ENCODE peak calls at places on chromosomes 12 and 14, in seven cellular contexts. One of them, this sample, is unnamed.

GRCh38 chr14:60722836-60723217 is 1.3 kb downstream of the SIX4 start:
- DNase-seq in neuronal stem cell: peak
- DNase-seq in IMR-90: peak
- DNase-seq in H9: peak
- DNase-seq in mesenchymal stem cell: no peak
- DNase-seq in H1: no peak
- DNase-seq in trophoblast cell: no peak
- DNase-seq in this sample: peak

GRCh38 chr14:21192875-21193535 is 37.1 kb upstream of the OR5AU1 start:
- DNase-seq in mesenchymal stem cell: no peak
- DNase-seq in IMR-90: peak
- DNase-seq in H1: no peak
- DNase-seq in neuronal stem cell: no peak
- DNase-seq in trophoblast cell: peak
- DNase-seq in H9: peak
- DNase-seq in this sample: no peak

GRCh38 chr12:47615711-47616110 is 90.1 kb downstream of the RPAP3 start:
- DNase-seq in mesenchymal stem cell: no peak
- DNase-seq in H9: no peak
- DNase-seq in H1: no peak
- DNase-seq in neuronal stem cell: no peak
- DNase-seq in trophoblast cell: no peak
- DNase-seq in IMR-90: no peak
- DNase-seq in this sample: no peak

GRCh38 chr12:76685246-76685678 is 78.7 kb upstream of the ZDHHC17 start:
- DNase-seq in IMR-90: peak
- DNase-seq in H1: no peak
- DNase-seq in H9: peak
- DNase-seq in neuronal stem cell: no peak
- DNase-seq in trophoblast cell: no peak
- DNase-seq in mesenchymal stem cell: peak
- DNase-seq in this sample: peak

GRCh38 chr14:52000019-52000582 is 10.8 kb downstream of the RTRAF start:
- DNase-seq in H9: no peak
- DNase-seq in H1: no peak
- DNase-seq in IMR-90: peak
- DNase-seq in trophoblast cell: no peak
- DNase-seq in mesenchymal stem cell: no peak
- DNase-seq in neuronal stem cell: no peak
- DNase-seq in this sample: no peak

GRCh38 chr12:77916276-77916675 is 85.6 kb downstream of the NAV3 start:
- DNase-seq in H9: no peak
- DNase-seq in mesenchymal stem cell: no peak
- DNase-seq in trophoblast cell: no peak
- DNase-seq in H1: no peak
- DNase-seq in IMR-90: no peak
- DNase-seq in neuronal stem cell: no peak
- DNase-seq in this sample: no peak

GRCh38 chr12:1634590-1635191 is 5.7 kb downstream of the WNT5B start:
- DNase-seq in H1: peak
- DNase-seq in trophoblast cell: peak
- DNase-seq in mesenchymal stem cell: peak
- DNase-seq in H9: peak
- DNase-seq in IMR-90: peak
- DNase-seq in neuronal stem cell: no peak
- DNase-seq in this sample: peak

GRCh38 chr12:46516933-46517578 is 144.5 kb upstream of the SLC38A2 start:
- DNase-seq in neuronal stem cell: no peak
- DNase-seq in trophoblast cell: no peak
- DNase-seq in H1: no peak
- DNase-seq in H9: no peak
- DNase-seq in mesenchymal stem cell: no peak
- DNase-seq in IMR-90: no peak
- DNase-seq in this sample: no peak

GRCh38 chr14:71245659-71246361 is 338.6 kb downstream of the PCNX1 start:
- DNase-seq in neuronal stem cell: no peak
- DNase-seq in trophoblast cell: no peak
- DNase-seq in H9: no peak
- DNase-seq in mesenchymal stem cell: no peak
- DNase-seq in H1: no peak
- DNase-seq in IMR-90: no peak
- DNase-seq in this sample: no peak

GRCh38 chr12:59695379-59695778 is 99.5 kb downstream of the SLC16A7 start:
- DNase-seq in neuronal stem cell: no peak
- DNase-seq in mesenchymal stem cell: no peak
- DNase-seq in trophoblast cell: peak
- DNase-seq in H9: no peak
- DNase-seq in IMR-90: peak
- DNase-seq in H1: no peak
- DNase-seq in this sample: no peak

GRCh38 chr12:6638305-6638704 is 2.5 kb upstream of the LPAR5 start:
- DNase-seq in H9: no peak
- DNase-seq in H1: no peak
- DNase-seq in IMR-90: no peak
- DNase-seq in trophoblast cell: no peak
- DNase-seq in neuronal stem cell: no peak
- DNase-seq in mesenchymal stem cell: no peak
- DNase-seq in this sample: no peak

GRCh38 chr12:69821441-69822204 is 3.4 kb upstream of the MYRFL start:
- DNase-seq in neuronal stem cell: no peak
- DNase-seq in trophoblast cell: no peak
- DNase-seq in H1: no peak
- DNase-seq in H9: no peak
- DNase-seq in mesenchymal stem cell: peak
- DNase-seq in IMR-90: peak
- DNase-seq in this sample: no peak

GRCh38 chr14:24806061-24806678 is 172.2 kb upstream of the GZMB start:
- DNase-seq in IMR-90: peak
- DNase-seq in H9: peak
- DNase-seq in mesenchymal stem cell: peak
- DNase-seq in trophoblast cell: peak
- DNase-seq in H1: peak
- DNase-seq in neuronal stem cell: peak
- DNase-seq in this sample: peak

GRCh38 chr12:71075743-71076142 is 82.1 kb downstream of the TSPAN8 start:
- DNase-seq in H1: no peak
- DNase-seq in mesenchymal stem cell: no peak
- DNase-seq in trophoblast cell: no peak
- DNase-seq in IMR-90: no peak
- DNase-seq in H9: no peak
- DNase-seq in neuronal stem cell: no peak
- DNase-seq in this sample: no peak

GRCh38 chr12:127108360-127109215 is 1158.4 kb upstream of the TMEM132C start:
- DNase-seq in neuronal stem cell: peak
- DNase-seq in H1: no peak
- DNase-seq in H9: peak
- DNase-seq in IMR-90: peak
- DNase-seq in mesenchymal stem cell: peak
- DNase-seq in trophoblast cell: peak
- DNase-seq in this sample: peak

GRCh38 chr12:65022441-65022840 is 98.7 kb downstream of the WIF1 start:
- DNase-seq in trophoblast cell: no peak
- DNase-seq in neuronal stem cell: no peak
- DNase-seq in H1: no peak
- DNase-seq in H9: no peak
- DNase-seq in IMR-90: no peak
- DNase-seq in mesenchymal stem cell: no peak
- DNase-seq in this sample: no peak

GRCh38 chr14:103834956-103835355 is 12.4 kb downstream of the PPP1R13B start:
- DNase-seq in IMR-90: no peak
- DNase-seq in H9: no peak
- DNase-seq in H1: no peak
- DNase-seq in mesenchymal stem cell: no peak
- DNase-seq in neuronal stem cell: no peak
- DNase-seq in trophoblast cell: no peak
- DNase-seq in this sample: no peak

GRCh38 chr12:53659609-53660008 is 16.3 kb downstream of the ATP5MC2 start:
- DNase-seq in H9: no peak
- DNase-seq in H1: no peak
- DNase-seq in trophoblast cell: no peak
- DNase-seq in neuronal stem cell: no peak
- DNase-seq in mesenchymal stem cell: peak
- DNase-seq in IMR-90: peak
- DNase-seq in this sample: no peak

GRCh38 chr14:92516966-92517350 is 3.4 kb downstream of the RIN3 start:
- DNase-seq in IMR-90: no peak
- DNase-seq in H1: no peak
- DNase-seq in neuronal stem cell: no peak
- DNase-seq in H9: no peak
- DNase-seq in trophoblast cell: no peak
- DNase-seq in mesenchymal stem cell: no peak
- DNase-seq in this sample: no peak

GRCh38 chr14:92520701-92521415 is 7.3 kb downstream of the RIN3 start:
- DNase-seq in H1: no peak
- DNase-seq in trophoblast cell: no peak
- DNase-seq in IMR-90: no peak
- DNase-seq in neuronal stem cell: no peak
- DNase-seq in mesenchymal stem cell: no peak
- DNase-seq in H9: no peak
- DNase-seq in this sample: no peak

GRCh38 chr14:92519246-92520101 is 5.9 kb downstream of the RIN3 start:
- DNase-seq in mesenchymal stem cell: no peak
- DNase-seq in H1: no peak
- DNase-seq in trophoblast cell: no peak
- DNase-seq in neuronal stem cell: no peak
- DNase-seq in H9: no peak
- DNase-seq in IMR-90: no peak
- DNase-seq in this sample: no peak

GRCh38 chr14:92517761-92518160 is 4.2 kb downstream of the RIN3 start:
- DNase-seq in IMR-90: no peak
- DNase-seq in H9: no peak
- DNase-seq in neuronal stem cell: no peak
- DNase-seq in H1: no peak
- DNase-seq in mesenchymal stem cell: no peak
- DNase-seq in trophoblast cell: no peak
- DNase-seq in this sample: no peak

DNA sequence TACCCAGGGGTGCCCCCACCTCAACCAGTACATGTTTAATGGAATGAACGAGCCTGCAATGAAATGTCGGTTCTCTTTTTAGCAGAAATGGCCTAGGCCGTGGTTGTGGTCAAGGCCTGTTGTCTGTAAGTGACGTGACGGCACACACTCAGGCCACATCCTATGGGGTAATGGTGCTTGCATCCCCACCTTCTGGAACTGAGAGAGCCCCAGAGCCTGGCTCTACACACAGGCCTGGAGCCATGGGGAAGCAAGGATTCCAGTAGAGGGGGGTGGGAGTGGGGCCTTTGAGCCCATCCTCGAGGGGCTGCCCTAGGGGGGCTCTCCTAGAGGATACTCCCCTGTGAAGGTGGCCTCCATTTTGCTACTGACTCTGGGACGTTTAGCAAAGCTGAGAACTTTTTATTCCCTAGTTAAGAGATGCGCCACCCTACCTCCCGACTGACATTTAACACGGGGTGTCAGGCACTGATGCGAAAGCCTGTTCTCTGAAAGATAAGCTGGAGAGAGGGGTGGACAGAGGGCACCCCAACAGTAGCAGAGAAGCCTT is 6.6 kb downstream of the RIN3 start:
- DNase-seq in neuronal stem cell: no peak
- DNase-seq in mesenchymal stem cell: no peak
- DNase-seq in H9: no peak
- DNase-seq in IMR-90: no peak
- DNase-seq in trophoblast cell: no peak
- DNase-seq in H1: no peak
- DNase-seq in this sample: no peak
- H3K4ac ChIP-seq in neuronal stem cell: no peak
- H3K4ac ChIP-seq in mesenchymal stem cell: no peak
- H3K4ac ChIP-seq in H9: no peak
- H3K4ac ChIP-seq in IMR-90: no peak
- H3K4ac ChIP-seq in trophoblast cell: no peak
- H3K4ac ChIP-seq in H1: no peak
- H3K4ac ChIP-seq in this sample: no peak

GRCh38 chr14:91398707-91399106 is 18.9 kb downstream of the CCDC88C start:
- DNase-seq in neuronal stem cell: no peak
- DNase-seq in trophoblast cell: no peak
- DNase-seq in IMR-90: no peak
- DNase-seq in mesenchymal stem cell: no peak
- DNase-seq in H1: no peak
- DNase-seq in H9: peak
- DNase-seq in this sample: no peak

GRCh38 chr14:91402278-91403068 is 15.1 kb downstream of the CCDC88C start:
- DNase-seq in mesenchymal stem cell: no peak
- DNase-seq in neuronal stem cell: no peak
- DNase-seq in IMR-90: no peak
- DNase-seq in H1: no peak
- DNase-seq in H9: no peak
- DNase-seq in trophoblast cell: no peak
- DNase-seq in this sample: no peak

GRCh38 chr14:91399868-91400640 is 17.6 kb downstream of the CCDC88C start:
- DNase-seq in mesenchymal stem cell: no peak
- DNase-seq in neuronal stem cell: no peak
- DNase-seq in H9: peak
- DNase-seq in H1: no peak
- DNase-seq in trophoblast cell: no peak
- DNase-seq in IMR-90: no peak
- DNase-seq in this sample: no peak

GRCh38 chr14:91401751-91402150 is 15.9 kb downstream of the CCDC88C start:
- DNase-seq in mesenchymal stem cell: no peak
- DNase-seq in H1: no peak
- DNase-seq in trophoblast cell: no peak
- DNase-seq in neuronal stem cell: no peak
- DNase-seq in IMR-90: no peak
- DNase-seq in H9: no peak
- DNase-seq in this sample: no peak

GRCh38 chr14:91400696-91401095 is 16.9 kb downstream of the CCDC88C start:
- DNase-seq in neuronal stem cell: no peak
- DNase-seq in IMR-90: peak
- DNase-seq in H9: no peak
- DNase-seq in mesenchymal stem cell: no peak
- DNase-seq in H1: no peak
- DNase-seq in trophoblast cell: peak
- DNase-seq in this sample: no peak
- H3K9ac ChIP-seq in neuronal stem cell: no peak
- H3K9ac ChIP-seq in IMR-90: no peak
- H3K9ac ChIP-seq in H9: no peak
- H3K9ac ChIP-seq in mesenchymal stem cell: no peak
- H3K9ac ChIP-seq in H1: no peak
- H3K9ac ChIP-seq in trophoblast cell: no peak
- H3K9ac ChIP-seq in this sample: peak

GRCh38 chr14:75812592-75812991 is 151.5 kb downstream of the TTLL5 start:
- DNase-seq in mesenchymal stem cell: no peak
- DNase-seq in IMR-90: no peak
- DNase-seq in H1: no peak
- DNase-seq in neuronal stem cell: no peak
- DNase-seq in trophoblast cell: no peak
- DNase-seq in H9: no peak
- DNase-seq in this sample: no peak
- H3K4ac ChIP-seq in mesenchymal stem cell: no peak
- H3K4ac ChIP-seq in IMR-90: no peak
- H3K4ac ChIP-seq in H1: no peak
- H3K4ac ChIP-seq in neuronal stem cell: no peak
- H3K4ac ChIP-seq in trophoblast cell: no peak
- H3K4ac ChIP-seq in H9: no peak
- H3K4ac ChIP-seq in this sample: no peak

DNA sequence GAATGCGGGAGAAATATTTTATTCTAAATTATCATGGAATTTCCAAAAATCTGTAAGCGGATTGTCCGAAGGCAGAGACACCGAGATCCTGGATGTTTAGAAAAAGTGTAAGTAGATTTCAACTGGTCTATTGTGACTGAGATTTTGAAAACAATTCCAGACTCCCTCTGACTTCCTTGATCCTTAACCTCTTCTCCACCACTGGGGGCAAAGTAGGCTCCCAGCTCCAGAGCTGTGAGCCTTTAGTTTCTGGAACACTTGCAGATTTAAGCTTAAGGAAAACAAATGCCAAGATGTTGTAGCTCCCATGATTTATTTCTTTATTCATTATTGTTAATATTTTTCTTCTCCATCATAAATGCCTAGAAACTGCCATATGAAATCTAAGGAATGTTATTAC is 1320.5 kb upstream of the SEL1L start:
- DNase-seq in trophoblast cell: no peak
- DNase-seq in H9: no peak
- DNase-seq in H1: no peak
- DNase-seq in mesenchymal stem cell: no peak
- DNase-seq in IMR-90: no peak
- DNase-seq in neuronal stem cell: peak
- DNase-seq in this sample: peak
- H3K9ac ChIP-seq in trophoblast cell: no peak
- H3K9ac ChIP-seq in H9: no peak
- H3K9ac ChIP-seq in H1: no peak
- H3K9ac ChIP-seq in mesenchymal stem cell: no peak
- H3K9ac ChIP-seq in IMR-90: no peak
- H3K9ac ChIP-seq in neuronal stem cell: no peak
- H3K9ac ChIP-seq in this sample: no peak

This sample was measured in mesendoderm.